ENCODE peak calls at places on chromosomes 7 and 10, in eight cellular contexts. Z is neural crest cell; C is esophagus squamous epithelium; I is fibroblast of the aortic adventitia; D is AG04449; J is nephron progenitor cell; S is Peyer's patch; A is activated CD8-positive, alpha-beta T cell treated with anti-CD3 and anti-CD28 coated beads for 36 hours. F is an unnamed sample.

GRCh38 chr7:101564778-101565211 is 64.3 kb downstream of the MYL10 start:
- DNase-seq in Z (no peak), C (no peak), I (no peak), D (no peak), J (peak), S (peak), A (no peak), F (no peak)

GRCh38 chr10:31126593-31126992 is 94.9 kb upstream of the ZNF438 start:
- DNase-seq in Z (no peak), C (no peak), I (peak), D (no peak), J (no peak), S (no peak), A (no peak), F (no peak)

GRCh38 chr7:139915301-139915863 is 86.3 kb downstream of the TBXAS1 start:
- DNase-seq in Z (no peak), C (no peak), I (no peak), D (no peak), J (no peak), S (no peak), A (no peak), F (no peak)

GRCh38 chr10:19788075-19788686 is 28.1 kb upstream of the PLXDC2 start:
- DNase-seq in Z (peak), C (no peak), I (peak), D (no peak), J (peak), S (peak), A (peak), F (peak)

GRCh38 chr7:585229-585711 is 65.6 kb upstream of the PDGFA start:
- DNase-seq in Z (no peak), C (no peak), I (no peak), D (no peak), J (no peak), S (no peak), A (peak), F (no peak)

GRCh38 chr7:112648781-112649180 is 141.4 kb downstream of the TMEM168 start:
- DNase-seq in Z (no peak), C (no peak), I (no peak), D (no peak), J (no peak), S (no peak), A (no peak), F (no peak)

GRCh38 chr7:105218215-105218614 is 170.5 kb downstream of the SRPK2 start:
- DNase-seq in Z (no peak), C (no peak), I (no peak), D (no peak), J (no peak), S (no peak), A (no peak), F (no peak)

GRCh38 chr7:21887779-21888178 is 57.9 kb downstream of the CDCA7L start:
- DNase-seq in Z (no peak), C (no peak), I (no peak), D (no peak), J (no peak), S (no peak), A (no peak), F (no peak)

GRCh38 chr10:110137142-110137545 is 70.3 kb upstream of the MXI1 start:
- DNase-seq in Z (no peak), C (no peak), I (peak), D (peak), J (no peak), S (no peak), A (no peak), F (no peak)

GRCh38 chr10:124562425-124563060 is 100.9 kb downstream of the LHPP start:
- DNase-seq in Z (no peak), C (no peak), I (no peak), D (no peak), J (no peak), S (no peak), A (no peak), F (no peak)

DNA sequence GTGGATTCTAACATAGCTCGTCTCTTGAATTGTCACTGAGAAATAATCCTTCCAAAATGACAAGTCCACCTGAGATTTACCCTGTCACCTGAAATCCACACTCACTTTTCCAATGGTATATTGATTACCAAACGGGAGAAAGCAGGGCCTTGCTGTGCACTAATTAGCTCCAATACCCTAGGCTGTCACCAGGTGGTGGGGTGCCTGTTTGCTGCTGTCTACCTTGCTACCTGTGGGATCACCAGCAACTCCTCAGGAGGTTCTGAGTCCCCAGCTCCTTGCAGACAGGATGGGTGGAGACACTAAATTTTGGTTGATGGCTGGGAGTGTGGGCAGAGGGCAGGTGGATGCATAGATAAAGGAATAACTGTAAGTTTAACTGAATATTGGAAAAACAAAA is 237.2 kb upstream of the ZNF32 start:
- DNase-seq in Z (no peak), C (no peak), I (no peak), D (no peak), J (no peak), S (no peak), A (no peak), F (no peak)
- TF ChIP-seq CTCF in Z (peak), C (no peak), I (no peak), D (no peak), J (no peak), S (peak), A (no peak), F (no peak)

GRCh38 chr10:59025981-59026730 is 150.3 kb upstream of the PHYHIPL start:
- DNase-seq in Z (no peak), C (no peak), I (no peak), D (no peak), J (no peak), S (peak), A (no peak), F (no peak)
- TF ChIP-seq CTCF in Z (no peak), C (no peak), I (no peak), D (no peak), J (no peak), S (no peak), A (no peak), F (no peak)

DNA sequence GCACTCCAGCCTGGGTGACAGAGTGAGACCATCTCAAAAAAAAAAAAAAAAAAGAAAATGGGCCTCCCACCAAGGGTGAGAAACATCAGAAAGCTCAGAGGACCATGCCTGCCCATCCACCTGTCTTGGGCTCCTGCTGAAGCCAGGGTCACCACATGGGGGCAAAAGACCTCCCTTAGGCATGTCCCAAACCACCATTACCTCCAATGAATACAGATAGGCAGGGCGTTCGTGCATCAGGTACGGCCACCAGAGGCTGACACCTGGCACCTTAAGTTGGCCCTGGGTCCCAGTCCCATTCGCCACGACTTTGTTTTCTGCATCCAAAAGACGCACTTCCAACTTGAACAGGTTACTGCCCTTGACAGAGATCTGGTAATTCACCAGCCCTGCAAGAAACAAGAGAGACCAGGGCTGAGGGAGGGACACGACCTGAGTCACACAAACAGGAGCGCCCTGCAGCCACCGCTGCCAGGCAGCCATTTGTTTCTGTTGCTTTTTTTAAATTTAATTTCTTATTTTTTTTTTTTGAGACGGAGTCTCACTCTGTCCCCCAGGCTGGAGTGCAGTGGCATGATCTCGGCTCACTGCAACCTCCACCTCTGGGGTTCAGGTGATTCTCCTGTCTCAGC is 6.1 kb downstream of the GUSB start:
- DNase-seq in Z (no peak), C (no peak), I (no peak), D (no peak), J (no peak), S (peak), A (no peak), F (no peak)
- TF ChIP-seq CTCF in Z (no peak), C (no peak), I (no peak), D (no peak), J (no peak), S (no peak), A (no peak), F (no peak)

DNA sequence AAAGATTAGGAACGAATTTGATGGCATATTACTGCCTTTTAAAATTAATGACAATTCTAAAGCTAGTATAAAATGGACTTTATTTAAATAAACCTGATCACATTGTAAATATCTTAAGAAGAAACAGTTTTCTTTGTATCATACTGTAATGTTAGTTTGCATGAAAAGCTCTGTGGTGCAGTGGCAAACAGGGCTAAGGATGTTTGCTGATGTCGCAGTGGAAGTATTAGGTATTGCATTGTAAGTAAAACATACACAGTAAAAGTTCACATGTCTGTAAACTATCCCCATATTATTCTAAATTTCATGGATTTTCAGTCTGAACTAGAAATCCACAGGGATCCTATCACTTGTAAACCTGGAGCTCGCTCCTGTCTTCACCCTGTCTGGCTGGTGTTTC is 252.6 kb upstream of the ZNF32 start:
- DNase-seq in Z (no peak), C (no peak), I (peak), D (no peak), J (no peak), S (no peak), A (no peak), F (no peak)
- TF ChIP-seq CTCF in Z (no peak), C (no peak), I (peak), D (peak), J (no peak), S (no peak), A (no peak), F (no peak)

GRCh38 chr10:14658331-14659122 is 116.2 kb downstream of the FAM107B start:
- DNase-seq in Z (no peak), C (no peak), I (peak), D (peak), J (no peak), S (no peak), A (peak), F (no peak)

GRCh38 chr10:14652816-14653215 is 121.9 kb downstream of the FAM107B start:
- DNase-seq in Z (no peak), C (no peak), I (no peak), D (no peak), J (no peak), S (no peak), A (no peak), F (no peak)

GRCh38 chr10:14654821-14655382 is 119.8 kb downstream of the FAM107B start:
- DNase-seq in Z (no peak), C (no peak), I (no peak), D (no peak), J (no peak), S (no peak), A (no peak), F (no peak)

GRCh38 chr10:14653271-14654161 is 121.2 kb downstream of the FAM107B start:
- DNase-seq in Z (no peak), C (no peak), I (peak), D (peak), J (peak), S (no peak), A (peak), F (peak)

GRCh38 chr10:14656052-14656451 is 118.6 kb downstream of the FAM107B start:
- DNase-seq in Z (no peak), C (no peak), I (no peak), D (no peak), J (no peak), S (no peak), A (no peak), F (no peak)
- TF ChIP-seq CTCF in Z (no peak), C (no peak), I (no peak), D (no peak), J (no peak), S (no peak), A (no peak), F (no peak)

DNA sequence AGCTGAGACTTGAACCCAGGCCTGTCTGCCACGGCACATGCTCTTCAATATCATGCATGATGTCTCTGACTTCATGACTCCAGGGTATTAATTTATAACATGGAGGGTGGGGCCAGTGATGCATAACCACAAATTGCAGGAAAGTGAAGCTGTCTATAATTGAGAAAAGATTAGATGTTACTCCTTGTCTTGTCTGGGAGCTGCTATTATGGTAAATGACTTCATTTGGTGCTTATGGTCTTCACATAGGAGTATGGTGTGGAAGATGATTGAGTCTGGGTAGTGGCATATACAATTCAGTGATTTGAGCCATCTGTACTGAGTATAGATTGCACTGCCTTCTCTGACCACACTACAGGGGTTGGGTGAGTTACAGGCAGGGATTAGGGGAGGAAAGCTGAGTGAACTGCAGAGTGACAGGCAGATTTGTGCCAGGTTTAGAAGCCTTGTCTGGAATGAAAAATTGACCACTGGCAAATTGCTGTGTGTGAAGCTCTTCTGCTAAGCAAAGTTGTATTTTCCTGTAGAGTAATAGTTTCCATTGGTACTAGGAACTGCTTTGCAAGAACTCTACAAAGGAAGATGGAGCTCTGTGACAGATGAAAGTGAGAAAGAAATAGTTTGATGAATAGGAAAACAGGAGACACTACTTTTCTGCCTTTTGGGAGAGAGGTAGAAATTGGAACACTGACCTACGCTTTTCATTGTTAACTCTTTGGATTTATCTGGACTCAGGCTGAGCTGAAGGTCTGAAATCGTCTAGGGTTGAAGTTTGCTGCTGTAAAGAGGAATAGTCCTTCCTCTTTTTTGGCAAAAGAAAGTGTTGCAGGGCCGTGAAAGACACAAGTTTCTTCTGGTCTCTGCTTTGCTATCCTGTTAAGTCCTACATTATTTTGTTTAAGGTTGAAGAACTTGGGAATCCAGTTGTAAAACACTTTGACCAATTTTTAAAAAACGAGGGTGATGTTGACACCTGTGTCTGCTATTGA is 2.7 kb downstream of the SND1 start:
- DNase-seq in Z (no peak), C (no peak), I (peak), D (no peak), J (no peak), S (no peak), A (peak), F (no peak)
- TF ChIP-seq CTCF in Z (no peak), C (no peak), I (peak), D (no peak), J (no peak), S (no peak), A (no peak), F (no peak)

GRCh38 chr7:93015193-93016084 is 102.3 kb downstream of the SAMD9 start:
- DNase-seq in Z (no peak), C (no peak), I (peak), D (peak), J (no peak), S (no peak), A (no peak), F (no peak)
- TF ChIP-seq CTCF in Z (no peak), C (no peak), I (no peak), D (no peak), J (no peak), S (no peak), A (no peak), F (no peak)

GRCh38 chr10:12214763-12215218 is 18.8 kb downstream of the CDC123 start:
- DNase-seq in Z (peak), C (no peak), I (peak), D (no peak), J (peak), S (no peak), A (peak), F (peak)
- TF ChIP-seq CTCF in Z (peak), C (peak), I (peak), D (peak), J (peak), S (peak), A (peak), F (peak)

GRCh38 chr10:101060951-101061813 is 607 bp upstream of the KAZALD1 start:
- DNase-seq in Z (peak), C (peak), I (peak), D (peak), J (peak), S (peak), A (peak), F (peak)
- TF ChIP-seq CTCF in Z (no peak), C (no peak), I (no peak), D (no peak), J (no peak), S (peak), A (no peak), F (no peak)

F was measured in endothelial cell.